ENCODE peak calls at places on chromosomes 16 and 17, in four cellular contexts. One of them, this sample, is unnamed.

GRCh38 chr17:29007456-29008455 is 1.9 kb upstream of the SEZ6 start:
- DNase-seq in K562: no peak
- DNase-seq in GM12878: no peak
- DNase-seq in A549: peak
- DNase-seq in this sample: no peak

GRCh38 chr17:35892091-35892637 is 12.0 kb upstream of the CCL5 start:
- DNase-seq in GM12878: no peak
- DNase-seq in A549: no peak
- DNase-seq in K562: no peak
- DNase-seq in this sample: peak

GRCh38 chr17:19546289-19547065 is 12.8 kb downstream of the SLC47A1 start:
- DNase-seq in A549: no peak
- DNase-seq in K562: no peak
- DNase-seq in GM12878: no peak
- DNase-seq in this sample: peak

GRCh38 chr17:72622661-72623433 is 469.6 kb downstream of the SLC39A11 start:
- DNase-seq in A549: no peak
- DNase-seq in GM12878: no peak
- DNase-seq in K562: no peak
- DNase-seq in this sample: no peak

GRCh38 chr16:608019-608418 is 18.2 kb downstream of the RAB40C start:
- DNase-seq in K562: no peak
- DNase-seq in A549: no peak
- DNase-seq in GM12878: no peak
- DNase-seq in this sample: no peak

GRCh38 chr17:62724398-62725146 is 83.5 kb downstream of the MARCHF10 start:
- DNase-seq in K562: no peak
- DNase-seq in A549: no peak
- DNase-seq in GM12878: peak
- DNase-seq in this sample: no peak

GRCh38 chr17:28115046-28115445 is 72.6 kb downstream of the NLK start:
- DNase-seq in A549: no peak
- DNase-seq in GM12878: no peak
- DNase-seq in K562: no peak
- DNase-seq in this sample: no peak

GRCh38 chr17:66494023-66494803 is 191.8 kb downstream of the PRKCA start:
- DNase-seq in A549: peak
- DNase-seq in K562: peak
- DNase-seq in GM12878: no peak
- DNase-seq in this sample: peak

GRCh38 chr17:5667871-5668270 is 83.6 kb upstream of the NLRP1 start:
- DNase-seq in A549: no peak
- DNase-seq in K562: peak
- DNase-seq in GM12878: no peak
- DNase-seq in this sample: peak

GRCh38 chr17:42422412-42422957 is 571 bp downstream of the CAVIN1 start:
- DNase-seq in K562: peak
- DNase-seq in A549: no peak
- DNase-seq in GM12878: no peak
- DNase-seq in this sample: peak

GRCh38 chr16:84795338-84796053 is 24.3 kb upstream of the CRISPLD2 start:
- DNase-seq in K562: no peak
- DNase-seq in A549: no peak
- DNase-seq in GM12878: no peak
- DNase-seq in this sample: no peak

GRCh38 chr16:8866118-8866883 is 2.5 kb downstream of the CARHSP1 start:
- DNase-seq in GM12878: no peak
- DNase-seq in A549: no peak
- DNase-seq in K562: peak
- DNase-seq in this sample: no peak

GRCh38 chr17:74803388-74803930 is 27.3 kb upstream of the NAT9 start:
- DNase-seq in GM12878: no peak
- DNase-seq in K562: no peak
- DNase-seq in A549: no peak
- DNase-seq in this sample: no peak

GRCh38 chr16:30010817-30011504 is at the start of gene DOC2A:
- DNase-seq in K562: no peak
- DNase-seq in GM12878: no peak
- DNase-seq in A549: no peak
- DNase-seq in this sample: peak

GRCh38 chr16:30186444-30186781 is 3.0 kb downstream of the CORO1A start:
- DNase-seq in K562: no peak
- DNase-seq in A549: no peak
- DNase-seq in GM12878: no peak
- DNase-seq in this sample: no peak

GRCh38 chr16:58338205-58338604 is 43.4 kb upstream of the PRSS54 start:
- DNase-seq in K562: no peak
- DNase-seq in A549: no peak
- DNase-seq in GM12878: no peak
- DNase-seq in this sample: no peak

GRCh38 chr16:10269632-10270031 is 87.4 kb upstream of the GRIN2A start:
- DNase-seq in A549: no peak
- DNase-seq in GM12878: no peak
- DNase-seq in K562: no peak
- DNase-seq in this sample: no peak

GRCh38 chr16:85221081-85221809 is 109.0 kb upstream of the CIBAR2 start:
- DNase-seq in K562: no peak
- DNase-seq in A549: no peak
- DNase-seq in GM12878: no peak
- DNase-seq in this sample: no peak

GRCh38 chr16:13586051-13586450 is 333.9 kb upstream of the ERCC4 start:
- DNase-seq in GM12878: no peak
- DNase-seq in K562: no peak
- DNase-seq in A549: no peak
- DNase-seq in this sample: no peak

GRCh38 chr16:20871935-20872815 is 28.0 kb downstream of the DCUN1D3 start:
- DNase-seq in A549: no peak
- DNase-seq in K562: peak
- DNase-seq in GM12878: no peak
- DNase-seq in this sample: no peak

GRCh38 chr16:89555780-89556179 is 4.7 kb upstream of the RPL13 start:
- DNase-seq in K562: no peak
- DNase-seq in A549: no peak
- DNase-seq in GM12878: no peak
- DNase-seq in this sample: no peak

GRCh38 chr17:77107506-77108433 is 33.0 kb upstream of the SEC14L1 start:
- DNase-seq in GM12878: peak
- DNase-seq in K562: peak
- DNase-seq in A549: no peak
- DNase-seq in this sample: no peak

GRCh38 chr16:62036101-62036806 is at the start of gene CDH8:
- DNase-seq in K562: no peak
- DNase-seq in A549: no peak
- DNase-seq in GM12878: no peak
- DNase-seq in this sample: no peak

GRCh38 chr17:67461876-67462275 is 84.8 kb downstream of the PITPNC1 start:
- DNase-seq in K562: no peak
- DNase-seq in GM12878: no peak
- DNase-seq in A549: no peak
- DNase-seq in this sample: no peak

GRCh38 chr17:48427598-48427997 is 2.4 kb downstream of the SKAP1 start:
- DNase-seq in K562: peak
- DNase-seq in GM12878: no peak
- DNase-seq in A549: no peak
- DNase-seq in this sample: peak

GRCh38 chr17:9987779-9988585 is 82.9 kb upstream of the RCVRN start:
- DNase-seq in K562: peak
- DNase-seq in GM12878: no peak
- DNase-seq in A549: peak
- DNase-seq in this sample: peak

GRCh38 chr17:54426287-54426886 is 474.3 kb upstream of the TOM1L1 start:
- DNase-seq in A549: peak
- DNase-seq in GM12878: no peak
- DNase-seq in K562: peak
- DNase-seq in this sample: peak

GRCh38 chr17:1907818-1908698 is 78.3 kb downstream of the RPA1 start:
- DNase-seq in GM12878: no peak
- DNase-seq in K562: no peak
- DNase-seq in A549: no peak
- DNase-seq in this sample: no peak

GRCh38 chr16:52914428-52914827 is 138.3 kb downstream of the CHD9NB start:
- DNase-seq in K562: no peak
- DNase-seq in GM12878: no peak
- DNase-seq in A549: no peak
- DNase-seq in this sample: no peak

GRCh38 chr17:62827722-62828498 is 19.8 kb upstream of the MARCHF10 start:
- DNase-seq in K562: no peak
- DNase-seq in A549: no peak
- DNase-seq in GM12878: no peak
- DNase-seq in this sample: peak

GRCh38 chr16:50025544-50025931 is 513 bp downstream of the CNEP1R1 start:
- DNase-seq in GM12878: no peak
- DNase-seq in A549: peak
- DNase-seq in K562: peak
- DNase-seq in this sample: peak

GRCh38 chr17:8155341-8156173 is 3.4 kb upstream of the PER1 start:
- DNase-seq in GM12878: no peak
- DNase-seq in A549: no peak
- DNase-seq in K562: no peak
- DNase-seq in this sample: no peak

GRCh38 chr17:38922538-38923291 is 2.7 kb upstream of the LASP1NB start:
- DNase-seq in A549: no peak
- DNase-seq in K562: peak
- DNase-seq in GM12878: no peak
- DNase-seq in this sample: no peak

GRCh38 chr17:22507823-22508222 is 815.5 kb downstream of the KCNJ18 start:
- DNase-seq in K562: peak
- DNase-seq in GM12878: no peak
- DNase-seq in A549: no peak
- DNase-seq in this sample: peak

GRCh38 chr16:3761375-3762079 is 44.2 kb upstream of the TRAP1 start:
- DNase-seq in A549: no peak
- DNase-seq in GM12878: no peak
- DNase-seq in K562: no peak
- DNase-seq in this sample: no peak

GRCh38 chr17:57086069-57086930 is 1.3 kb downstream of the AKAP1 start:
- DNase-seq in K562: peak
- DNase-seq in GM12878: no peak
- DNase-seq in A549: peak
- DNase-seq in this sample: peak

GRCh38 chr17:59238904-59239303 is 18.6 kb downstream of the GDPD1 start:
- DNase-seq in A549: no peak
- DNase-seq in K562: no peak
- DNase-seq in GM12878: no peak
- DNase-seq in this sample: no peak

GRCh38 chr16:56475226-56475625 is 23.9 kb downstream of the OGFOD1 start:
- DNase-seq in K562: no peak
- DNase-seq in GM12878: no peak
- DNase-seq in A549: no peak
- DNase-seq in this sample: no peak

GRCh38 chr16:77788196-77789084 is at the start of gene VAT1L:
- DNase-seq in K562: peak
- DNase-seq in A549: peak
- DNase-seq in GM12878: no peak
- DNase-seq in this sample: peak

DNA sequence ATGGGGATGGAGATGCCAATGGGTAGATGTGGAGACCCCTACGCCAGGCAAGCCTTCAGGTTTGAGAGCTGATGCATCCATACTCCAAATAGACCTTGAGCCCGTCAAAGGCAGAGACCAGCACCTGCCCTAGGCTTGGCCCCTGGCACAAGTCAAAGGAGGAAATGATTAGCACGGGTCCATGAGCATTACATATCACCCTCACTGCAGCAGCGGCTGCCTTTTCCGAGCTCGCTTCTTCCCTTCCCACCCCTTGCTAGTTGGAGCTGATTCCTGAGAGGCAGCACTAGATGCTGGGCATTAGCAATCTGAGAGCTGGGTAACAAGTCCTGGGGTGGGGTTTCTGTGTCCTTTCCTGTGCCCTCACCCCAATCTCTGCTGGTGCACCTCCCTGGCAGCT is 3.2 kb downstream of the CDRT4 start:
- DNase-seq in GM12878: no peak
- DNase-seq in A549: no peak
- DNase-seq in K562: no peak
- DNase-seq in this sample: no peak
- TF ChIP-seq MYC in GM12878: no peak
- TF ChIP-seq MYC in A549: no peak
- TF ChIP-seq MYC in K562: no peak
- TF ChIP-seq MYC in this sample: no peak

GRCh38 chr17:46974086-46974485 is 5.0 kb downstream of the RPRML start:
- DNase-seq in K562: no peak
- DNase-seq in GM12878: no peak
- DNase-seq in A549: no peak
- DNase-seq in this sample: no peak

GRCh38 chr17:46977750-46978488 is 1.1 kb downstream of the RPRML start:
- DNase-seq in GM12878: no peak
- DNase-seq in K562: no peak
- DNase-seq in A549: no peak
- DNase-seq in this sample: no peak

GRCh38 chr17:46977348-46977747 is 1.7 kb downstream of the RPRML start:
- DNase-seq in K562: peak
- DNase-seq in A549: peak
- DNase-seq in GM12878: no peak
- DNase-seq in this sample: peak

GRCh38 chr17:46976626-46977270 is 2.3 kb downstream of the RPRML start:
- DNase-seq in GM12878: no peak
- DNase-seq in A549: no peak
- DNase-seq in K562: peak
- DNase-seq in this sample: peak

GRCh38 chr17:46975287-46975686 is 3.8 kb downstream of the RPRML start:
- DNase-seq in GM12878: no peak
- DNase-seq in A549: no peak
- DNase-seq in K562: no peak
- DNase-seq in this sample: peak
- TF ChIP-seq MAX in GM12878: no peak
- TF ChIP-seq MAX in A549: no peak
- TF ChIP-seq MAX in K562: no peak
- TF ChIP-seq MAX in this sample: no peak

GRCh38 chr16:82542714-82543113 is 84.1 kb upstream of the CDH13 start:
- DNase-seq in A549: no peak
- DNase-seq in GM12878: no peak
- DNase-seq in K562: no peak
- DNase-seq in this sample: no peak
- TF ChIP-seq MYC in A549: no peak
- TF ChIP-seq MYC in GM12878: no peak
- TF ChIP-seq MYC in K562: no peak
- TF ChIP-seq MYC in this sample: no peak

DNA sequence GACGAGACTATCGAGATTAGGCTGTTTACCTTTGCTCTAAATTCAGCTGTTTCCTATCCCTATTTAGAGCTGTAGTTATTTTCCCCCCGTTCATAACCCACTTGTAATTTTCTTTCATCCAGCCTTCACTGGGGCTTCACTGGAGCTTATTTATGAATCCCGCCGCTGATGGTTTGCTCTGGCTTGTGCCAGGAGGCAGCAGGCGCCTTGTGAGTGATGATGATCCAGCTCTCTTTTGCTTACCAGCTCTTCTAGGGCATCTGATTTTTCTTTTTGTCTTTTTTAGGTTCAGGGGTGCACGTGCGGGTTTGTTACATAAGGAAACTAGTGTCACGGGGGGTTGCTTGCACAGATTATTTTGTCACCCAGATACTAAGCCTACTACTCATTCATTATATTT is 37.4 kb upstream of the CDH13 start:
- DNase-seq in A549: no peak
- DNase-seq in GM12878: no peak
- DNase-seq in K562: no peak
- DNase-seq in this sample: no peak
- TF ChIP-seq MAX in A549: no peak
- TF ChIP-seq MAX in GM12878: no peak
- TF ChIP-seq MAX in K562: no peak
- TF ChIP-seq MAX in this sample: no peak

This sample was measured in NB4.